ENCODE peak calls at places on chromosomes 3 and 15, in ten cellular contexts. H, A, U, J, S, P, T, M, X and O are unnamed samples.

GRCh38 chr3:54634122-54634469 is 293.8 kb downstream of the LRTM1 start:
- DNase-seq in H (no peak), A (no peak), U (no peak), J (no peak), S (no peak), P (no peak), T (no peak), M (no peak), X (no peak), O (no peak)

GRCh38 chr3:192897005-192897404 is 20.7 kb downstream of the MB21D2 start:
- DNase-seq in H (no peak), A (no peak), U (no peak), J (no peak), S (no peak), P (no peak), T (no peak), M (no peak), X (no peak), O (no peak)

GRCh38 chr3:161351330-161351729 is 20.0 kb downstream of the SPTSSB start:
- DNase-seq in H (no peak), A (no peak), U (no peak), J (no peak), S (peak), P (no peak), T (no peak), M (no peak), X (no peak), O (no peak)

GRCh38 chr3:123476967-123477750 is 28.3 kb upstream of the ADCY5 start:
- DNase-seq in H (no peak), A (no peak), U (no peak), J (no peak), S (no peak), P (no peak), T (no peak), M (no peak), X (no peak), O (no peak)

GRCh38 chr3:30012941-30013543 is 593.4 kb upstream of the TGFBR2 start:
- DNase-seq in H (peak), A (peak), U (peak), J (peak), S (peak), P (peak), T (no peak), M (peak), X (peak), O (peak)

GRCh38 chr3:12686096-12686495 is 22.2 kb upstream of the RAF1 start:
- DNase-seq in H (no peak), A (no peak), U (no peak), J (no peak), S (no peak), P (no peak), T (no peak), M (no peak), X (no peak), O (no peak)

GRCh38 chr15:60392601-60392985 is 5.2 kb downstream of the ANXA2 start:
- DNase-seq in H (no peak), A (no peak), U (no peak), J (no peak), S (peak), P (no peak), T (no peak), M (no peak), X (peak), O (no peak)

GRCh38 chr15:78808550-78808949 is 2.7 kb downstream of the ADAMTS7 start:
- DNase-seq in H (no peak), A (no peak), U (no peak), J (no peak), S (peak), P (peak), T (no peak), M (peak), X (peak), O (no peak)

GRCh38 chr15:83784975-83785374 is 131.1 kb downstream of the ADAMTSL3 start:
- DNase-seq in H (no peak), A (no peak), U (no peak), J (peak), S (no peak), P (no peak), T (no peak), M (no peak), X (no peak), O (no peak)

GRCh38 chr3:82012775-82013174 is 251.3 kb upstream of the GBE1 start:
- DNase-seq in H (no peak), A (no peak), U (no peak), J (no peak), S (peak), P (no peak), T (no peak), M (no peak), X (no peak), O (no peak)